ENCODE peak calls at places on chromosomes 1 and 21, in seven cellular contexts. N is tibial nerve; J is hepatocyte; M is breast epithelium; H is CD8-positive, alpha-beta memory T cell; K is naive thymus-derived CD4-positive, alpha-beta T cell; X is CD8-positive, alpha-beta T cell. U is an unnamed sample. For H3K4me1, the result is how much of the 10 kb centered on the place peaks cover.

GRCh38 chr1:22216210-22216883 is 73.5 kb upstream of the WNT4 start:
- DNase-seq in N (no peak), J (peak), M (no peak), H (no peak), K (no peak), X (no peak), U (no peak)

GRCh38 chr1:229341811-229342304 is 989 bp downstream of the CCSAP start:
- DNase-seq in N (no peak), J (no peak), M (no peak), H (no peak), K (no peak), X (no peak), U (peak)

GRCh38 chr21:45277101-45278045 is 10.3 kb downstream of the POFUT2 start:
- DNase-seq in N (no peak), J (no peak), M (no peak), H (no peak), K (no peak), X (no peak), U (no peak)

GRCh38 chr1:44803062-44803311 is 2.8 kb downstream of the PLK3 start:
- DNase-seq in N (no peak), J (no peak), M (no peak), H (no peak), K (no peak), X (no peak), U (no peak)

GRCh38 chr1:16189003-16189402 is 23.4 kb downstream of the ARHGEF19 start:
- DNase-seq in N (no peak), J (peak), M (no peak), H (no peak), K (no peak), X (no peak), U (no peak)

GRCh38 chr1:54861070-54861761 is 25.8 kb downstream of the DHCR24 start:
- DNase-seq in N (no peak), J (no peak), M (no peak), H (no peak), K (no peak), X (no peak), U (no peak)

GRCh38 chr1:227281371-227281770 is 36.9 kb downstream of the CDC42BPA start:
- DNase-seq in N (no peak), J (no peak), M (no peak), H (no peak), K (no peak), X (no peak), U (no peak)

GRCh38 chr1:38733761-38734160 is 125.8 kb downstream of the RRAGC start:
- DNase-seq in N (no peak), J (no peak), M (no peak), H (no peak), K (no peak), X (no peak), U (no peak)

GRCh38 chr1:62241357-62242131 is 46.9 kb downstream of the L1TD1 start:
- DNase-seq in N (no peak), J (no peak), M (no peak), H (no peak), K (no peak), X (no peak), U (peak)

GRCh38 chr1:24364975-24365678 is 46.0 kb downstream of the GRHL3 start:
- DNase-seq in N (peak), J (no peak), M (no peak), H (no peak), K (no peak), X (no peak), U (no peak)

GRCh38 chr1:234532511-234532922 is 53.5 kb upstream of the TARBP1 start:
- DNase-seq in N (peak), J (no peak), M (peak), H (no peak), K (no peak), X (no peak), U (no peak)

GRCh38 chr1:115946116-115946515 is 30.2 kb upstream of the SLC22A15 start:
- DNase-seq in N (no peak), J (no peak), M (no peak), H (no peak), K (no peak), X (no peak), U (no peak)

GRCh38 chr21:31136891-31137290 is 98.6 kb upstream of the KRTAP19-8 start:
- DNase-seq in N (no peak), J (peak), M (no peak), H (no peak), K (no peak), X (no peak), U (no peak)

GRCh38 chr1:25700124-25700523 is 83.5 kb downstream of the MAN1C1 start:
- DNase-seq in N (peak), J (peak), M (no peak), H (no peak), K (no peak), X (no peak), U (no peak)

GRCh38 chr21:18373631-18374030 is 30.0 kb downstream of the TMPRSS15 start:
- DNase-seq in N (no peak), J (no peak), M (no peak), H (no peak), K (no peak), X (no peak), U (no peak)

GRCh38 chr1:199029401-199029800 is 390.6 kb downstream of the PTPRC start:
- DNase-seq in N (no peak), J (no peak), M (no peak), H (no peak), K (no peak), X (no peak), U (no peak)

GRCh38 chr1:75672528-75673393 is 51.7 kb upstream of the ACADM start:
- DNase-seq in N (no peak), J (peak), M (no peak), H (no peak), K (no peak), X (no peak), U (no peak)

GRCh38 chr1:115790846-115791245 is 22.3 kb upstream of the CASQ2 start:
- DNase-seq in N (no peak), J (no peak), M (no peak), H (no peak), K (no peak), X (no peak), U (no peak)

GRCh38 chr1:170410391-170411146 is 121.4 kb upstream of the GORAB start:
- DNase-seq in N (peak), J (no peak), M (no peak), H (no peak), K (no peak), X (no peak), U (no peak)

GRCh38 chr1:155321577-155322497 is 1.1 kb downstream of the RUSC1 start:
- DNase-seq in N (no peak), J (peak), M (no peak), H (no peak), K (no peak), X (no peak), U (peak)

GRCh38 chr1:77989762-77990161 is 10.9 kb upstream of the FUBP1 start:
- DNase-seq in N (no peak), J (no peak), M (no peak), H (no peak), K (no peak), X (no peak), U (no peak)

GRCh38 chr1:9181176-9181906 is 52.4 kb upstream of the GPR157 start:
- DNase-seq in N (peak), J (peak), M (no peak), H (peak), K (peak), X (peak), U (peak)

GRCh38 chr1:197691816-197692215 is 83.5 kb downstream of the DENND1B start:
- DNase-seq in N (no peak), J (no peak), M (no peak), H (no peak), K (no peak), X (no peak), U (no peak)

GRCh38 chr1:42999308-42999707 is 40.6 kb upstream of the SLC2A1 start:
- DNase-seq in N (no peak), J (no peak), M (no peak), H (no peak), K (no peak), X (no peak), U (no peak)

GRCh38 chr1:7625401-7625800 is 145.7 kb upstream of the VAMP3 start:
- DNase-seq in N (no peak), J (no peak), M (no peak), H (no peak), K (no peak), X (no peak), U (no peak)

GRCh38 chr21:35291034-35291433 is 241.9 kb upstream of the RUNX1 start:
- DNase-seq in N (no peak), J (no peak), M (no peak), H (no peak), K (no peak), X (no peak), U (no peak)

GRCh38 chr1:24904731-24905354 is 25.2 kb downstream of the RUNX3 start:
- DNase-seq in N (no peak), J (no peak), M (no peak), H (no peak), K (no peak), X (no peak), U (no peak)

GRCh38 chr1:215887618-215888017 is 320.5 kb downstream of the KCTD3 start:
- DNase-seq in N (no peak), J (no peak), M (no peak), H (no peak), K (no peak), X (no peak), U (no peak)

GRCh38 chr1:215888159-215888558 is 321.1 kb downstream of the KCTD3 start:
- DNase-seq in N (no peak), J (no peak), M (no peak), H (no peak), K (no peak), X (no peak), U (no peak)

GRCh38 chr1:215878128-215878527 is 311.0 kb downstream of the KCTD3 start:
- DNase-seq in N (no peak), J (no peak), M (no peak), H (no peak), K (no peak), X (no peak), U (no peak)

GRCh38 chr1:215878843-215879242 is 311.7 kb downstream of the KCTD3 start:
- DNase-seq in N (no peak), J (no peak), M (no peak), H (no peak), K (no peak), X (no peak), U (no peak)

GRCh38 chr1:215883004-215883403 is 315.9 kb downstream of the KCTD3 start:
- DNase-seq in N (no peak), J (no peak), M (no peak), H (no peak), K (no peak), X (no peak), U (no peak)
- H3K4me1 ChIP-seq in N (under half), J (under half), M (under half), H (under half), K (under half), X (under half), U (under half)

DNA sequence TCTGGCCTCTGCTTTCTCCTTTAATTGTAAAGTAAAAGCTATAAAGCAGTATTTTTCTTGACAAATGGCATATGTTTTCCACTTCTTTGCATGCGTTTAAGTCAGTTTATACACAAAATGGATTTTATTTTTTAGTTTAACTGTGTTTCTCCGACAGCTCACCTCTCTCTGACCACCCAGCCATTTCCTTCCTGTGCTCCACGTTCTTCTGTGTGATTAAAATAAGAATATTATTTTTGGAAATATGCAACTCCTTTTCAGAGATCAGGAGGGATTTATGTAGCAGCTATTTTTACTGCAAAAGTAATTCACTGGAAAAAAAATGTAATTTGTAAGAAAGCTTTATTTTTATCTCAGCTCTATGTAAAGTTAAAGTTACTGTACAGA is 18.0 kb downstream of the ETS2 start:
- DNase-seq in N (no peak), J (no peak), M (no peak), H (no peak), K (no peak), X (no peak), U (no peak)
- H3K4me1 ChIP-seq in N (under half), J (under half), M (under half), H (under half), K (under half), X (under half), U (under half)

DNA sequence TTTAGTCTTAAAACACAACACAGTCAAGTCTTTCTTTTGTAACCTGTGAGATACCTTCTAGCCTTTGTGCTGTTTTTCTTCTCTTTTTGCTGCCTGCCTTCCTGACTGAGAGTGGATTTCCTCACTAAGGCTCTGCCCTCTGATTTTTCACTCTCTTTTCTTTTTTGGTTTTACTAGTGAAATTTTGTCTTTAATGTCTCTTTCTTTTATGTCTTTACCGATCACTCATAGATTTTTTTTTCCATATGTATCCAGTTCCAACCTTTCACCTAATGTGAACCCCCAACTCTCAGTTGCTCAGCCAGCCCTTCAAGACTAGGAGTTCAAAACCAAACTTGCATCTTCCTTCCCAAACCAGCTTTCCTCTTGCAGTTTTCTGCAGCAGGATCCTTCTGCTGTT is 6.5 kb downstream of the LGALS8 start:
- DNase-seq in N (no peak), J (no peak), M (no peak), H (no peak), K (no peak), X (no peak), U (no peak)
- H3K4me1 ChIP-seq in N (under half), J (under half), M (under half), H (under half), K (under half), X (under half), U (under half)

GRCh38 chr21:29303301-29303700 is 4.6 kb downstream of the BACH1 start:
- DNase-seq in N (no peak), J (no peak), M (no peak), H (no peak), K (no peak), X (no peak), U (no peak)

GRCh38 chr21:29306920-29307319 is 8.2 kb downstream of the BACH1 start:
- DNase-seq in N (no peak), J (no peak), M (no peak), H (no peak), K (no peak), X (no peak), U (no peak)

GRCh38 chr21:29305068-29305467 is 6.3 kb downstream of the BACH1 start:
- DNase-seq in N (no peak), J (no peak), M (no peak), H (no peak), K (no peak), X (no peak), U (no peak)

GRCh38 chr21:29304577-29304976 is 5.9 kb downstream of the BACH1 start:
- DNase-seq in N (no peak), J (no peak), M (no peak), H (no peak), K (no peak), X (no peak), U (no peak)

DNA sequence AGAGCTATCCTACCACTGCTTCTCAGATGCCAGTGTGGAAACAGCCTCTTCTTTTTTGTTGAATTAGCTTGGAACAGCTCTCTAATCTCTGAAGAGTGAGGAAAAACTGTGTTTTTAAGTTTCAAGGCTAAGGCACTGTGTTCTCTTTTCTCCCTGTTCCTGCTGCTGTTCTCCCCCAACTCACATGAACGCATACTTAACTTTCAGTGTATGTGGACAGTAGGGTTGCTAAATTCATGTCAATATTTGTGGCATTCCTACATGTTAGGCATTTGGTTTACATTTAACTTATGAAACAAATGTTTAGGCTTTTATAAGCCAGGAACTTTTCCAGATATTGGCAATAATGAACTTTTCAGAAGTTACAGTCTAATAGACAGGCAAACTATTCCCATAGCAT is 6.8 kb downstream of the BACH1 start:
- DNase-seq in N (no peak), J (no peak), M (no peak), H (no peak), K (no peak), X (no peak), U (no peak)
- H3K4me1 ChIP-seq in N (half or more), J (half or more), M (under half), H (under half), K (under half), X (under half), U (under half)

DNA sequence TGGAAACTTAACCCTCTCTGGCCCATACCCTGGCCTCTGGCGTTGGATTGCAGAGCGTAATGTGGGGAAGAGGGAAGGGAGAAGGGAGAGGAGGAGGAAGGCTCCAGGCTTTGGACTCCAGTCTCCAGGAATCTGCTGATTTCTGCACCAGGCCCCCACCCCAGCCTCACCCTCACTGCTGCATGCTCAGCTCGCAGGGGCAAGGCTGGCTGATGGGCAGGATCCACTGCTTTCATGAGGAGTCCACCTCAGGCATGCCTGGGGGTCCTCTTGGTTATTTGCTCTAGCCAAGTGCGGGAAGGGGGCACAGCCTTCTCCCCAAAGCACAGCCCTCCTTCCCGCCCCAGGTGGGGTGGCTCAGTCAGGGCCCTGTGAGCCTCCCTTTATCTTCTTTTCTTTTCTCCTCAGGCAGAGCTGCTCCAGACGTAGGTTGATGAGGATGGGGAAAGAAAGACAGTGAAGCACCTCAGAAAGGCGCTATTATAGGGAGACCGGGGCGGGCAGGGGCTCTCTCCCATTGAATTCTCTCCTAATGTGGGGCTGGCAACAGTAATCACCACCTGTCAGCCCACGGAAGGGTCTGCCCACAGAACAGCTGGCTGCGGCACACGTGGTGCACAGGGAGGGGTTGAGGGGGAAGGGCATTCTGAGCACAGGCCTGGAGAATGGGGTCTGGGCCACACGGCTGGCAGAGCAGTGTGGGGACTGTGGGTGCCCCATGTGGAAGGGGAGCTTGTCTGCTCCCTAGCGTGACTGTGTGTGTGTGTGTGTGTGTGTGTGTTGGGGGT is 3.9 kb downstream of the OLFML3 start:
- DNase-seq in N (no peak), J (no peak), M (no peak), H (no peak), K (no peak), X (no peak), U (no peak)
- H3K4me1 ChIP-seq in N (under half), J (half or more), M (under half), H (under half), K (under half), X (under half), U (under half)

DNA sequence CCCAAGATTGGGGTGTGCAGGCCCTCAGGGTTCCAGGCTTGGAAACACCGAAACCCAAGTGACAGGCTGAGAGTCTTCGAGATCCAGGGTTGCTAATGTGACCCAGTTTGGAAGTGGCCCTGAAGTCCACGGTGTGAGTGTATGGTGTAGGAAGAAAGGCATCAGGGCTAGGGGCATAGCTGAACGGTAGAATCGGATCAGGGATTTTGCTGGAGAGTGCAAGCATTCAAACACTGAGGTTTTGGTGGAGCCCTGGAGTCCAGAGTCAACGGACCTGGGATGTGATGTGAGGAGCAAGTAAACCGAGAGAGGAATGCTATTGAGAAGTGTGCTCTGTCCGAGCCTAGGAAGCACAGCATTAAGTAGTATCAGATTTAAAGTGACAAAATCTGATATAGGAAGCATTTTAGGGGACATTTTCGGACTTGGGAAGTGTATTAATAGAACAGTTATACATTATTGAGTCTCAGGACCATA is 963 bp downstream of the NFYC start:
- DNase-seq in N (peak), J (peak), M (no peak), H (no peak), K (no peak), X (no peak), U (peak)
- H3K4me1 ChIP-seq in N (under half), J (under half), M (under half), H (under half), K (under half), X (under half), U (under half)

GRCh38 chr1:94501426-94501825 is 40.1 kb downstream of the F3 start:
- DNase-seq in N (no peak), J (no peak), M (no peak), H (no peak), K (no peak), X (no peak), U (no peak)

GRCh38 chr1:94504601-94505000 is 37.0 kb downstream of the F3 start:
- DNase-seq in N (no peak), J (no peak), M (no peak), H (no peak), K (no peak), X (no peak), U (no peak)

GRCh38 chr1:94501925-94502324 is 39.6 kb downstream of the F3 start:
- DNase-seq in N (no peak), J (no peak), M (no peak), H (no peak), K (no peak), X (no peak), U (no peak)

GRCh38 chr1:94503153-94503552 is 38.4 kb downstream of the F3 start:
- DNase-seq in N (no peak), J (no peak), M (no peak), H (no peak), K (no peak), X (no peak), U (no peak)
- H3K4me1 ChIP-seq in N (under half), J (under half), M (under half), H (under half), K (under half), X (under half), U (under half)

GRCh38 chr1:110210604-110211502 is 739 bp downstream of the KCNC4 start:
- DNase-seq in N (peak), J (peak), M (peak), H (peak), K (peak), X (peak), U (peak)

GRCh38 chr1:110212165-110213142 is 2.3 kb downstream of the KCNC4 start:
- DNase-seq in N (no peak), J (peak), M (no peak), H (no peak), K (no peak), X (no peak), U (no peak)

GRCh38 chr1:110211503-110212164 is 1.5 kb downstream of the KCNC4 start:
- DNase-seq in N (peak), J (no peak), M (no peak), H (peak), K (no peak), X (no peak), U (no peak)

GRCh38 chr1:110214454-110215404 is 4.6 kb downstream of the KCNC4 start:
- DNase-seq in N (no peak), J (peak), M (no peak), H (no peak), K (no peak), X (no peak), U (no peak)

GRCh38 chr1:110213143-110213540 is 3.0 kb downstream of the KCNC4 start:
- DNase-seq in N (no peak), J (no peak), M (no peak), H (no peak), K (no peak), X (no peak), U (no peak)
- H3K4me1 ChIP-seq in N (under half), J (under half), M (under half), H (under half), K (under half), X (under half), U (under half)

U was measured in HAP-1.